ENCODE peak calls at places on chromosomes 12 and 14, in eight cellular contexts. W is breast epithelium, K is tibial artery, Y is neural progenitor cell, I is fibroblast of pulmonary artery, N is K562, Z is AG10803, H is heart right ventricle. A is an unnamed sample.
A peak's percentile ranks its signal among the peaks of the same experiment; 100 is the strongest.

GRCh38 chr12:288687-289086 is 26.1 kb upstream of the SLC6A13 start:
- DNase-seq in Z (peak; percentile 78), H (no peak), Y (no peak), K (no peak), N (no peak), I (peak; percentile 62), W (no peak), A (peak; percentile 57)

GRCh38 chr14:99351166-99352007 is 79.4 kb upstream of the BCL11B start:
- DNase-seq in Z (no peak), K (no peak), N (no peak), W (no peak), Y (no peak), I (no peak), H (no peak), A (no peak)

GRCh38 chr14:99681101-99681831 is 2.8 kb upstream of the CYP46A1 start:
- DNase-seq in W (no peak), K (no peak), N (no peak), I (no peak), Y (no peak), Z (no peak), H (no peak), A (no peak)

GRCh38 chr12:111841236-111841749 is 735 bp upstream of the MAPKAPK5 start:
- DNase-seq in Z (no peak), Y (no peak), H (no peak), I (peak; percentile 6), N (peak; percentile 28), W (no peak), K (no peak), A (peak; percentile 9)

GRCh38 chr12:77001181-77001758 is 64.1 kb downstream of the E2F7 start:
- DNase-seq in H (no peak), Z (no peak), Y (no peak), W (no peak), I (no peak), N (no peak), K (no peak), A (no peak)

GRCh38 chr12:26697217-26697616 is 135.8 kb downstream of the ITPR2 start:
- DNase-seq in H (no peak), N (no peak), I (peak; percentile 88), Z (no peak), W (no peak), K (no peak), Y (no peak), A (peak; percentile 72)

GRCh38 chr14:78836777-78837176 is 666.6 kb downstream of the NRXN3 start:
- DNase-seq in K (no peak), Y (peak; percentile 71), W (no peak), I (peak; percentile 60), Z (peak; percentile 53), N (peak; percentile 36), H (no peak), A (peak; percentile 62)

GRCh38 chr12:27864521-27864920 is 84.5 kb upstream of the MANSC4 start:
- DNase-seq in W (no peak), Z (no peak), K (no peak), H (no peak), I (no peak), Y (no peak), N (no peak), A (peak; percentile 72)

GRCh38 chr12:79296128-79296527 is 394.6 kb downstream of the PAWR start:
- DNase-seq in H (no peak), K (no peak), I (no peak), N (no peak), W (no peak), Z (no peak), Y (no peak), A (no peak)

DNA sequence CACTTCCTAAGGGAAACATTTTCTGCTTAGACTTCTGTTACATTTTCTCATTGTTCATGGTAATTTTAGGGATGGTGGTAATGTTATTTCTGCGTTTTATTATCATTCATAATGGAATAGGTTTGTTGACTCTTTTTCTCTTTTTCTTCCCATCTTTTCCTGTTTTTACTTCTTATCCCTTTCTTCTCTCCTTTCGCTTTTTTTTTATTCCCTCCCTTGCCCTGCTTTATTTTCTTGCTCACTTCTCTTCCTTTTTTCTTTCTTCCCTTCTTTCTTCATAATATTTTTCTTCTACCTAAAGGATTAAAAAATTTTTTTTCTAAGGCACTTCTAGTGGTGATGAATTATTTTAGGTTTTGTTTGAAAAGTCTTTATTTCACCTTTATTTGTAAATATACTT is 45.6 kb downstream of the CNOT2 start:
- DNase-seq in Y (no peak), H (no peak), K (no peak), Z (no peak), I (no peak), W (no peak), N (no peak), A (no peak)
- H3K4me3 ChIP-seq in Y (no peak overlapping the region), H (no peak overlapping the region), K (no peak overlapping the region), Z (no peak overlapping the region), I (no peak overlapping the region), W (no peak overlapping the region), N (no peak overlapping the region), A (no peak overlapping the region)

GRCh38 chr14:64542839-64543207 is 2.3 kb downstream of the HSPA2 start:
- DNase-seq in K (no peak), N (no peak), Z (no peak), Y (no peak), I (no peak), H (no peak), W (no peak), A (no peak)

GRCh38 chr14:64539186-64539552 is 1.4 kb upstream of the HSPA2 start:
- DNase-seq in Y (no peak), K (no peak), H (no peak), Z (peak; percentile 28), W (no peak), I (no peak), N (no peak), A (peak; percentile 52)

GRCh38 chr14:64541971-64542838 is 1.7 kb downstream of the HSPA2 start:
- DNase-seq in K (no peak), Y (no peak), N (no peak), W (no peak), H (no peak), Z (no peak), I (no peak), A (no peak)

GRCh38 chr14:64540208-64541202 is at the start of gene HSPA2:
- DNase-seq in Z (peak; percentile 99), K (peak; percentile 99), W (peak; percentile 99), Y (peak; percentile 98), N (no peak), I (peak; percentile 100), H (peak; percentile 99), A (peak; percentile 99)

GRCh38 chr14:64541261-64541970 is 875 bp downstream of the HSPA2 start:
- DNase-seq in K (no peak), H (no peak), Y (no peak), W (no peak), Z (peak; percentile 34), N (no peak), I (no peak), A (no peak)
- TF ChIP-seq CTCF in K (peak; percentile 8), H (no peak), Y (no peak), W (no peak), Z (peak; percentile 4), N (no peak), I (no peak), A (no peak)

GRCh38 chr14:100899841-100900771 is 3.4 kb downstream of the RTL1 start:
- DNase-seq in Z (no peak), N (peak; percentile 37), Y (peak; percentile 77), I (no peak), K (no peak), H (no peak), W (peak; percentile 36), A (no peak)
- H3K4me3 ChIP-seq in Z (no peak overlapping the region), N (no peak overlapping the region), Y (no peak overlapping the region), I (no peak overlapping the region), K (no peak overlapping the region), H (no peak overlapping the region), W (peak overlapping the region; percentile 27), A (no peak overlapping the region)

GRCh38 chr12:65929641-65930040 is 105.4 kb downstream of the HMGA2 start:
- DNase-seq in K (no peak), W (no peak), Y (no peak), I (no peak), H (no peak), Z (no peak), N (no peak), A (no peak)
- TF ChIP-seq CTCF in K (no peak), W (no peak), Y (no peak), I (no peak), H (no peak), Z (no peak), N (no peak), A (no peak)